ENCODE peak calls at places on chromosomes 11 and 22, in eight cellular contexts. One of them, this sample, is unnamed. For H3K4me1, the result is how much of the 10 kb centered on the place peaks cover.

GRCh38 chr11:75077316-75077715 is 19.4 kb downstream of the OR2AT4 start:
- DNase-seq in neural progenitor cell: no peak
- DNase-seq in right lobe of liver: no peak
- DNase-seq in RWPE2: no peak
- DNase-seq in lung: no peak
- DNase-seq in psoas muscle: no peak
- DNase-seq in A549: no peak
- DNase-seq in heart right ventricle: no peak
- DNase-seq in this sample: no peak

GRCh38 chr22:28282346-28282745 is 363.3 kb upstream of the PITPNB start:
- DNase-seq in A549: no peak
- DNase-seq in psoas muscle: no peak
- DNase-seq in heart right ventricle: no peak
- DNase-seq in right lobe of liver: no peak
- DNase-seq in lung: no peak
- DNase-seq in RWPE2: no peak
- DNase-seq in neural progenitor cell: no peak
- DNase-seq in this sample: no peak

GRCh38 chr11:120563698-120564572 is 52.4 kb downstream of the GRIK4 start:
- DNase-seq in RWPE2: no peak
- DNase-seq in lung: no peak
- DNase-seq in psoas muscle: no peak
- DNase-seq in heart right ventricle: peak
- DNase-seq in A549: no peak
- DNase-seq in neural progenitor cell: peak
- DNase-seq in right lobe of liver: no peak
- DNase-seq in this sample: no peak

GRCh38 chr22:17430298-17430900 is 61.1 kb downstream of the CECR2 start:
- DNase-seq in neural progenitor cell: no peak
- DNase-seq in psoas muscle: no peak
- DNase-seq in RWPE2: no peak
- DNase-seq in right lobe of liver: no peak
- DNase-seq in A549: no peak
- DNase-seq in heart right ventricle: no peak
- DNase-seq in lung: no peak
- DNase-seq in this sample: no peak

GRCh38 chr22:33848251-33848650 is 72.0 kb downstream of the LARGE1 start:
- DNase-seq in neural progenitor cell: no peak
- DNase-seq in A549: no peak
- DNase-seq in RWPE2: no peak
- DNase-seq in psoas muscle: no peak
- DNase-seq in heart right ventricle: no peak
- DNase-seq in lung: no peak
- DNase-seq in right lobe of liver: no peak
- DNase-seq in this sample: no peak

GRCh38 chr22:19932367-19933206 is 9.0 kb upstream of the COMT start:
- DNase-seq in neural progenitor cell: no peak
- DNase-seq in lung: no peak
- DNase-seq in psoas muscle: no peak
- DNase-seq in A549: no peak
- DNase-seq in heart right ventricle: no peak
- DNase-seq in right lobe of liver: peak
- DNase-seq in RWPE2: no peak
- DNase-seq in this sample: no peak

GRCh38 chr11:134664863-134665535 is 253.0 kb upstream of the B3GAT1 start:
- DNase-seq in lung: peak
- DNase-seq in right lobe of liver: no peak
- DNase-seq in psoas muscle: no peak
- DNase-seq in RWPE2: no peak
- DNase-seq in neural progenitor cell: no peak
- DNase-seq in heart right ventricle: no peak
- DNase-seq in A549: no peak
- DNase-seq in this sample: no peak

GRCh38 chr11:108597736-108598355 is 4.3 kb upstream of the EXPH5 start:
- DNase-seq in heart right ventricle: no peak
- DNase-seq in psoas muscle: no peak
- DNase-seq in A549: no peak
- DNase-seq in right lobe of liver: no peak
- DNase-seq in RWPE2: no peak
- DNase-seq in neural progenitor cell: no peak
- DNase-seq in lung: no peak
- DNase-seq in this sample: no peak

GRCh38 chr22:24819941-24820461 is 14.0 kb downstream of the SGSM1 start:
- DNase-seq in neural progenitor cell: no peak
- DNase-seq in RWPE2: no peak
- DNase-seq in heart right ventricle: peak
- DNase-seq in lung: peak
- DNase-seq in A549: peak
- DNase-seq in right lobe of liver: peak
- DNase-seq in psoas muscle: no peak
- DNase-seq in this sample: peak

GRCh38 chr22:28989035-28989464 is 72.6 kb downstream of the C22orf31 start:
- DNase-seq in A549: no peak
- DNase-seq in psoas muscle: no peak
- DNase-seq in lung: no peak
- DNase-seq in RWPE2: no peak
- DNase-seq in right lobe of liver: no peak
- DNase-seq in neural progenitor cell: no peak
- DNase-seq in heart right ventricle: no peak
- DNase-seq in this sample: no peak

GRCh38 chr22:36727110-36727509 is 23.6 kb upstream of the CACNG2 start:
- DNase-seq in neural progenitor cell: no peak
- DNase-seq in A549: no peak
- DNase-seq in RWPE2: no peak
- DNase-seq in heart right ventricle: no peak
- DNase-seq in right lobe of liver: no peak
- DNase-seq in psoas muscle: no peak
- DNase-seq in lung: no peak
- DNase-seq in this sample: no peak

GRCh38 chr11:75245356-75246005 is 4.9 kb downstream of the TPBGL start:
- DNase-seq in right lobe of liver: no peak
- DNase-seq in neural progenitor cell: peak
- DNase-seq in psoas muscle: no peak
- DNase-seq in lung: no peak
- DNase-seq in RWPE2: no peak
- DNase-seq in A549: no peak
- DNase-seq in heart right ventricle: no peak
- DNase-seq in this sample: no peak

GRCh38 chr11:23903044-23903704 is 593.7 kb upstream of the LUZP2 start:
- DNase-seq in lung: no peak
- DNase-seq in right lobe of liver: no peak
- DNase-seq in RWPE2: no peak
- DNase-seq in psoas muscle: no peak
- DNase-seq in heart right ventricle: no peak
- DNase-seq in A549: no peak
- DNase-seq in neural progenitor cell: no peak
- DNase-seq in this sample: no peak

GRCh38 chr22:39244073-39244495 is 698 bp downstream of the PDGFB start:
- DNase-seq in neural progenitor cell: peak
- DNase-seq in right lobe of liver: no peak
- DNase-seq in lung: no peak
- DNase-seq in RWPE2: no peak
- DNase-seq in A549: no peak
- DNase-seq in heart right ventricle: no peak
- DNase-seq in psoas muscle: no peak
- DNase-seq in this sample: no peak

GRCh38 chr22:35376728-35377472 is 4.0 kb upstream of the HMOX1 start:
- DNase-seq in right lobe of liver: peak
- DNase-seq in A549: peak
- DNase-seq in heart right ventricle: peak
- DNase-seq in neural progenitor cell: peak
- DNase-seq in lung: peak
- DNase-seq in RWPE2: peak
- DNase-seq in psoas muscle: peak
- DNase-seq in this sample: peak

GRCh38 chr11:72223615-72224586 is 666 bp upstream of the INPPL1 start:
- DNase-seq in neural progenitor cell: peak
- DNase-seq in RWPE2: no peak
- DNase-seq in right lobe of liver: peak
- DNase-seq in heart right ventricle: peak
- DNase-seq in A549: no peak
- DNase-seq in lung: peak
- DNase-seq in psoas muscle: peak
- DNase-seq in this sample: peak

GRCh38 chr11:68903288-68903630 is 373 bp downstream of the MRPL21 start:
- DNase-seq in neural progenitor cell: peak
- DNase-seq in A549: no peak
- DNase-seq in heart right ventricle: no peak
- DNase-seq in lung: no peak
- DNase-seq in RWPE2: no peak
- DNase-seq in right lobe of liver: no peak
- DNase-seq in psoas muscle: no peak
- DNase-seq in this sample: no peak

DNA sequence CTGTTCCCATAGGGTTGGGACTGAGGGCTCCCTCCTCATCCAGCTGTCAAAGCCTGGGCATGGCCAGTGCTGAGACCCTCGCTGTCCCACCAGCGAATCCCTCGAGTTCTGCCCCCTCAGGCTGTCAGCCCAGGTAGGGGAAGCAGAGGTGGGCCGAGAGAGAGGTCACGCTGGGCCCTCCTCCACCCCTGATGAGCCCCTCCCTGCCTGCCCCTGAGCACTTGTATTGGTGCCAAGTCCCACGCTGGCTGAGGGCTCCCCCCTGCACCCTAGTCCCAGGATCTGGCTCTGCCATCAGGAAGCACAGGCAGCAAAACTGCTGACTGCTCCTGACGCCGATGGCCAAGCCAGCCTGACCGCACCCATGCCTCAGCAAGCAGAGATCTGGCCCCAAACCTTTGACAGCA is 3.3 kb downstream of the PRR33 start:
- DNase-seq in lung: no peak
- DNase-seq in A549: no peak
- DNase-seq in psoas muscle: no peak
- DNase-seq in neural progenitor cell: no peak
- DNase-seq in heart right ventricle: peak
- DNase-seq in right lobe of liver: no peak
- DNase-seq in RWPE2: peak
- DNase-seq in this sample: no peak
- H3K4me1 ChIP-seq in lung: under half
- H3K4me1 ChIP-seq in A549: under half
- H3K4me1 ChIP-seq in psoas muscle: under half
- H3K4me1 ChIP-seq in neural progenitor cell: under half
- H3K4me1 ChIP-seq in heart right ventricle: under half
- H3K4me1 ChIP-seq in right lobe of liver: under half
- H3K4me1 ChIP-seq in RWPE2: under half
- H3K4me1 ChIP-seq in this sample: under half

DNA sequence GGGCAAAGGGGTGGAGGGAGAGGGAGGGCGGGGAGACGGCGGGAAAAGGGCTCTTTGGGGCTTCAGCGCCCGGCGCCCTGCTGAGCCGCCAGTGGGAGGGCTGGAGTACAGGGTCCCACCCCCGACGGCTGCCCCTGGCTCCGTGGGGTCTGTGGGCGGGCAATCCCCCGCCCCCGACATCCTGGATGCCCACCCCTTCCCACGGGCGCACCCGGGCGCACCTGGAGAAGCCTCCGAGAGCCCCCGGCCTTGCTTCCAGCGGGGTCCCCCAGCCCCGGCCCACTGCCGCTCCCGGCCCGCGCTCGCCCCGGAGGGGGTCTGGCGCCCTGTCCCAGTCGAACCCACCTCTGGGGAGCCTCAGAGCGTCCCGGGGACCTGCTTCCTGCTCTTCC is 394 bp downstream of the CHRM4 start:
- DNase-seq in lung: no peak
- DNase-seq in heart right ventricle: no peak
- DNase-seq in right lobe of liver: no peak
- DNase-seq in neural progenitor cell: no peak
- DNase-seq in psoas muscle: no peak
- DNase-seq in A549: no peak
- DNase-seq in RWPE2: no peak
- DNase-seq in this sample: no peak
- H3K4me3 ChIP-seq in lung: no peak
- H3K4me3 ChIP-seq in heart right ventricle: peak
- H3K4me3 ChIP-seq in right lobe of liver: peak
- H3K4me3 ChIP-seq in neural progenitor cell: peak
- H3K4me3 ChIP-seq in psoas muscle: peak
- H3K4me3 ChIP-seq in A549: peak
- H3K4me3 ChIP-seq in RWPE2: peak
- H3K4me3 ChIP-seq in this sample: peak

GRCh38 chr11:59106363-59107336 is at the start of gene FAM111B:
- DNase-seq in psoas muscle: peak
- DNase-seq in A549: peak
- DNase-seq in right lobe of liver: peak
- DNase-seq in lung: peak
- DNase-seq in RWPE2: peak
- DNase-seq in neural progenitor cell: peak
- DNase-seq in heart right ventricle: peak
- DNase-seq in this sample: peak

GRCh38 chr11:59097113-59097708 is 9.8 kb upstream of the FAM111B start:
- DNase-seq in lung: peak
- DNase-seq in right lobe of liver: no peak
- DNase-seq in neural progenitor cell: peak
- DNase-seq in RWPE2: no peak
- DNase-seq in A549: no peak
- DNase-seq in psoas muscle: peak
- DNase-seq in heart right ventricle: peak
- DNase-seq in this sample: peak

GRCh38 chr11:59102259-59102765 is 4.7 kb upstream of the FAM111B start:
- DNase-seq in A549: peak
- DNase-seq in heart right ventricle: peak
- DNase-seq in neural progenitor cell: peak
- DNase-seq in lung: peak
- DNase-seq in right lobe of liver: peak
- DNase-seq in RWPE2: no peak
- DNase-seq in psoas muscle: peak
- DNase-seq in this sample: peak
- TF ChIP-seq CTCF in A549: peak
- TF ChIP-seq CTCF in heart right ventricle: peak
- TF ChIP-seq CTCF in neural progenitor cell: peak
- TF ChIP-seq CTCF in lung: peak
- TF ChIP-seq CTCF in right lobe of liver: peak
- TF ChIP-seq CTCF in RWPE2: peak
- TF ChIP-seq CTCF in psoas muscle: no peak
- TF ChIP-seq CTCF in this sample: peak

DNA sequence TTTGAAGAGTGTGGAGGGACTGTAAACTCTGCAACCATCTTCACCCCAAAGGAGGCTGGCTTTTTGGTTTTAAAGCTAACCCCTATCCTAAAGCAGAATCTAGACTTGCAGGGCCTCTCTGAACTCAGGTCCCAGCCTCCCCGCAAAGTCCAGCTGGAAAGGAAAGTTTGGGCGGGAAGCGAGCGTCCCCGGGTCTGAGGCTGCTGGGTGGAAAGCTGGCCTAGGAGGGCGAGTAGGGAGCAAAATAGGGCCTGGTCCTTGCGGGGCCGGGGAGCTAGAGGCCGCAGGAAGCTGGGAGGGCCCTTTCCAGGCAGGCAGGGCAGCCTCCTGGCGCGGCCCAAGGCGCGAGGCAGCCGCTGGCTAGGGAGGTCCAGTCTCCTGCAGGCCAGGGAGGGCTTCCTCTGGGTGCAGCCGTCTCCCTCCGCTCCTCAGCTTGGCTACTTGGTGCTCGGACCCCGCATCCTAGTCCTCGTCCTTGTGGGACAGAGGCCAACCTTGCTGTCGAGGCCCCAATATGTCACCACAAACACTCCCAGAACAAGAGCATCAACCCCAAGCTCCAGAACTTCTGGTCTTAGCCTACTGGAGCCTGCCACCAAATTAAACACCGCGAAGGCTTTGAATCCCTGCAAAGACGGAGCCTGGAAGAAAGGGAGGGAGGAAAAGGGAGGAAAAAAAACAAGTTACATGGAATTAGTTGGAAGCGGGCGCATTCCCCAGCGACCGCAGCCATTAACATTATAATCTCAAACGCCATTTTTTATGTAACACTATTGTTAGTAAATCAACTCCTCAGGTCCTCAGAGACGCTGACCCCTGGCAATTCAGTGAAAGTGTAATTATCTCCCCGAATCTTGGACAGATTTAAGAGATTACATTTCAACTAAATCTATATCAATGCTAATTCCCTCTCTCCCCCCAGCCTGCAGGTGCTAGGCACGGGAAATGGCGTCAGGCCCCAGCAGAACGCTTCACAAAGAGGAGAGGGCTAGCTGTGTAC is 12.6 kb upstream of the PAX6 start:
- DNase-seq in heart right ventricle: no peak
- DNase-seq in A549: no peak
- DNase-seq in psoas muscle: no peak
- DNase-seq in lung: no peak
- DNase-seq in right lobe of liver: no peak
- DNase-seq in RWPE2: no peak
- DNase-seq in neural progenitor cell: peak
- DNase-seq in this sample: no peak
- H3K4me1 ChIP-seq in heart right ventricle: under half
- H3K4me1 ChIP-seq in A549: under half
- H3K4me1 ChIP-seq in psoas muscle: under half
- H3K4me1 ChIP-seq in lung: under half
- H3K4me1 ChIP-seq in right lobe of liver: under half
- H3K4me1 ChIP-seq in RWPE2: under half
- H3K4me1 ChIP-seq in neural progenitor cell: half or more
- H3K4me1 ChIP-seq in this sample: under half

This sample was measured in Peyer's patch.